ENCODE peak calls at places on chromosomes 13 and 19, in four cellular contexts. U is activated naive CD4-positive, alpha-beta T cell treated with anti-CD3 and anti-CD28 coated beads, Interleukin-2, amount 10 ng/mL, durations not matched to agents 7 days and 5 days; S is effector CD4-positive, alpha-beta T cell; K is nephron progenitor cell. A is an unnamed sample.
A peak's percentile ranks its signal among the peaks of the same experiment; 100 is the strongest.

GRCh38 chr19:7492142-7493055 is 3.6 kb upstream of the PEX11G start:
- DNase-seq in U (peak; percentile 47), S (no peak), K (no peak), A (no peak)

GRCh38 chr19:55258476-55258827 is 365 bp downstream of the PPP6R1 start:
- DNase-seq in S (peak; percentile 40), K (peak; percentile 50), U (peak; percentile 61), A (no peak)

GRCh38 chr19:10262771-10263170 is 8.1 kb upstream of the ICAM1 start:
- DNase-seq in K (no peak), S (no peak), U (no peak), A (no peak)

GRCh38 chr19:5958074-5958850 is 19.7 kb downstream of the RANBP3 start:
- DNase-seq in U (no peak), K (no peak), S (no peak), A (no peak)

GRCh38 chr13:34230271-34230670 is 412.3 kb downstream of the RFC3 start:
- DNase-seq in S (no peak), U (no peak), K (no peak), A (no peak)

GRCh38 chr19:10238172-10238783 is 7.1 kb upstream of the S1PR2 start:
- DNase-seq in K (no peak), S (no peak), U (no peak), A (no peak)

GRCh38 chr19:55688422-55689218 is 13.6 kb downstream of the EPN1 start:
- DNase-seq in K (peak; percentile 28), U (no peak), S (no peak), A (no peak)

GRCh38 chr19:18436651-18437478 is 1.1 kb downstream of the ISYNA1 start:
- DNase-seq in U (peak; percentile 85), S (peak; percentile 68), K (peak; percentile 94), A (peak; percentile 91)

GRCh38 chr19:14416743-14417214 is 2.4 kb downstream of the DDX39A start:
- DNase-seq in U (no peak), K (no peak), S (no peak), A (no peak)

GRCh38 chr13:110498327-110498726 is 63.2 kb downstream of the RAB20 start:
- DNase-seq in S (no peak), K (no peak), U (no peak), A (no peak)

GRCh38 chr19:2282062-2282861 is at the start of gene PEAK3:
- DNase-seq in U (peak; percentile 70), S (no peak), K (peak; percentile 75), A (peak; percentile 71)

GRCh38 chr19:29311391-29311790 is 98.4 kb upstream of the UQCRFS1 start:
- DNase-seq in U (no peak), S (no peak), K (peak; percentile 29), A (no peak)

GRCh38 chr13:35648109-35648508 is 171.6 kb upstream of the MAB21L1 start:
- DNase-seq in U (no peak), K (no peak), S (no peak), A (no peak)